ENCODE peak calls at places on chromosomes 12 and 14, in ten cellular contexts. One of them, this sample, is unnamed.

GRCh38 chr12:57126561-57126960 is 1.7 kb upstream of the LRP1 start:
- DNase-seq in fibroblast of pulmonary artery: no peak
- DNase-seq in WTC11: no peak
- DNase-seq in T-helper 9 cell: no peak
- DNase-seq in psoas muscle: no peak
- DNase-seq in fibroblast of gingiva: no peak
- DNase-seq in effector memory CD4-positive, alpha-beta T cell: no peak
- DNase-seq in Peyer's patch: no peak
- DNase-seq in NCI-H510A treated with DMSO at 0.1 percent for 48 hours: no peak
- DNase-seq in epithelial cell of esophagus: no peak
- DNase-seq in this sample: no peak

GRCh38 chr12:77133566-77133965 is 68.2 kb upstream of the E2F7 start:
- DNase-seq in WTC11: peak
- DNase-seq in Peyer's patch: no peak
- DNase-seq in T-helper 9 cell: no peak
- DNase-seq in psoas muscle: no peak
- DNase-seq in effector memory CD4-positive, alpha-beta T cell: no peak
- DNase-seq in fibroblast of pulmonary artery: peak
- DNase-seq in NCI-H510A treated with DMSO at 0.1 percent for 48 hours: no peak
- DNase-seq in fibroblast of gingiva: peak
- DNase-seq in epithelial cell of esophagus: peak
- DNase-seq in this sample: peak

GRCh38 chr12:93838180-93838579 is 161.0 kb downstream of the CRADD start:
- DNase-seq in fibroblast of gingiva: no peak
- DNase-seq in NCI-H510A treated with DMSO at 0.1 percent for 48 hours: no peak
- DNase-seq in WTC11: no peak
- DNase-seq in Peyer's patch: peak
- DNase-seq in psoas muscle: no peak
- DNase-seq in T-helper 9 cell: no peak
- DNase-seq in fibroblast of pulmonary artery: no peak
- DNase-seq in epithelial cell of esophagus: no peak
- DNase-seq in effector memory CD4-positive, alpha-beta T cell: no peak
- DNase-seq in this sample: no peak

GRCh38 chr14:100536721-100537700 is 50.2 kb downstream of the BEGAIN start:
- DNase-seq in NCI-H510A treated with DMSO at 0.1 percent for 48 hours: no peak
- DNase-seq in WTC11: peak
- DNase-seq in effector memory CD4-positive, alpha-beta T cell: no peak
- DNase-seq in epithelial cell of esophagus: no peak
- DNase-seq in Peyer's patch: peak
- DNase-seq in T-helper 9 cell: no peak
- DNase-seq in fibroblast of gingiva: no peak
- DNase-seq in fibroblast of pulmonary artery: no peak
- DNase-seq in psoas muscle: peak
- DNase-seq in this sample: no peak

GRCh38 chr12:67472551-67472950 is 176.0 kb upstream of the DYRK2 start:
- DNase-seq in psoas muscle: no peak
- DNase-seq in fibroblast of gingiva: no peak
- DNase-seq in NCI-H510A treated with DMSO at 0.1 percent for 48 hours: peak
- DNase-seq in T-helper 9 cell: no peak
- DNase-seq in effector memory CD4-positive, alpha-beta T cell: no peak
- DNase-seq in Peyer's patch: no peak
- DNase-seq in epithelial cell of esophagus: peak
- DNase-seq in fibroblast of pulmonary artery: no peak
- DNase-seq in WTC11: no peak
- DNase-seq in this sample: no peak

GRCh38 chr14:93332032-93332852 is 594 bp downstream of the BTBD7 start:
- DNase-seq in NCI-H510A treated with DMSO at 0.1 percent for 48 hours: no peak
- DNase-seq in fibroblast of gingiva: peak
- DNase-seq in effector memory CD4-positive, alpha-beta T cell: no peak
- DNase-seq in Peyer's patch: peak
- DNase-seq in epithelial cell of esophagus: peak
- DNase-seq in WTC11: peak
- DNase-seq in psoas muscle: peak
- DNase-seq in fibroblast of pulmonary artery: peak
- DNase-seq in T-helper 9 cell: no peak
- DNase-seq in this sample: peak

GRCh38 chr14:24246765-24247212 is 4.4 kb upstream of the TINF2 start:
- DNase-seq in WTC11: no peak
- DNase-seq in fibroblast of pulmonary artery: no peak
- DNase-seq in fibroblast of gingiva: no peak
- DNase-seq in epithelial cell of esophagus: no peak
- DNase-seq in effector memory CD4-positive, alpha-beta T cell: no peak
- DNase-seq in T-helper 9 cell: no peak
- DNase-seq in NCI-H510A treated with DMSO at 0.1 percent for 48 hours: no peak
- DNase-seq in Peyer's patch: peak
- DNase-seq in psoas muscle: no peak
- DNase-seq in this sample: peak

GRCh38 chr14:44385906-44386305 is 121.2 kb downstream of the FSCB start:
- DNase-seq in psoas muscle: no peak
- DNase-seq in NCI-H510A treated with DMSO at 0.1 percent for 48 hours: no peak
- DNase-seq in Peyer's patch: no peak
- DNase-seq in epithelial cell of esophagus: no peak
- DNase-seq in WTC11: no peak
- DNase-seq in fibroblast of gingiva: no peak
- DNase-seq in fibroblast of pulmonary artery: no peak
- DNase-seq in T-helper 9 cell: no peak
- DNase-seq in effector memory CD4-positive, alpha-beta T cell: no peak
- DNase-seq in this sample: no peak

GRCh38 chr14:35438910-35439713 is 34.6 kb upstream of the NFKBIA start:
- DNase-seq in NCI-H510A treated with DMSO at 0.1 percent for 48 hours: no peak
- DNase-seq in psoas muscle: no peak
- DNase-seq in WTC11: no peak
- DNase-seq in effector memory CD4-positive, alpha-beta T cell: no peak
- DNase-seq in T-helper 9 cell: no peak
- DNase-seq in Peyer's patch: no peak
- DNase-seq in fibroblast of gingiva: no peak
- DNase-seq in epithelial cell of esophagus: peak
- DNase-seq in fibroblast of pulmonary artery: peak
- DNase-seq in this sample: no peak

GRCh38 chr12:121793836-121794531 is 496 bp upstream of the RHOF start:
- DNase-seq in Peyer's patch: peak
- DNase-seq in WTC11: peak
- DNase-seq in NCI-H510A treated with DMSO at 0.1 percent for 48 hours: peak
- DNase-seq in T-helper 9 cell: peak
- DNase-seq in fibroblast of pulmonary artery: peak
- DNase-seq in fibroblast of gingiva: peak
- DNase-seq in psoas muscle: peak
- DNase-seq in epithelial cell of esophagus: peak
- DNase-seq in effector memory CD4-positive, alpha-beta T cell: peak
- DNase-seq in this sample: peak

GRCh38 chr12:101459642-101460346 is 15.3 kb upstream of the SPIC start:
- DNase-seq in WTC11: no peak
- DNase-seq in fibroblast of gingiva: peak
- DNase-seq in T-helper 9 cell: no peak
- DNase-seq in effector memory CD4-positive, alpha-beta T cell: no peak
- DNase-seq in fibroblast of pulmonary artery: no peak
- DNase-seq in epithelial cell of esophagus: peak
- DNase-seq in NCI-H510A treated with DMSO at 0.1 percent for 48 hours: peak
- DNase-seq in Peyer's patch: peak
- DNase-seq in psoas muscle: peak
- DNase-seq in this sample: peak

GRCh38 chr14:90886297-90886830 is 70.1 kb upstream of the TTC7B start:
- DNase-seq in WTC11: no peak
- DNase-seq in NCI-H510A treated with DMSO at 0.1 percent for 48 hours: no peak
- DNase-seq in Peyer's patch: no peak
- DNase-seq in T-helper 9 cell: no peak
- DNase-seq in psoas muscle: no peak
- DNase-seq in fibroblast of pulmonary artery: no peak
- DNase-seq in fibroblast of gingiva: no peak
- DNase-seq in effector memory CD4-positive, alpha-beta T cell: no peak
- DNase-seq in epithelial cell of esophagus: no peak
- DNase-seq in this sample: no peak

This sample was measured in mesenchymal stem cell.